ENCODE peak calls at places on chromosomes 13 and 19, in nine cellular contexts. Y is T-helper 2 cell; Z is stimulated activated CD4-positive, alpha-beta T cell treated with anti-CD3 and anti-CD28 coated beads, Interleukin-4, amount 100 ng/mL, for 24 hours; P is midbrain; D is CD8-positive, alpha-beta memory T cell; S is fibroblast of pulmonary artery; M is stimulated activated CD8-positive, alpha-beta memory T cell treated with anti-CD3 and anti-CD28 coated beads, Interleukin-12 subunit alpha, Interleukin-12 subunit beta, amount 100 ng/mL, for 4 hours; V is NCI-H1930; I is GM23248. A is an unnamed sample.

GRCh38 chr13:112442483-112443090 is 66.4 kb downstream of the SPACA7 start:
- DNase-seq in M (no peak), Z (no peak), Y (no peak), V (no peak), I (no peak), D (no peak), P (no peak), S (peak), A (peak)

GRCh38 chr13:43933378-43933777 is 53.7 kb downstream of the LACC1 start:
- DNase-seq in I (no peak), D (no peak), P (no peak), S (no peak), V (no peak), M (no peak), Z (no peak), Y (no peak), A (no peak)

GRCh38 chr19:46727036-46727501 is 10.2 kb upstream of the PRKD2 start:
- DNase-seq in M (no peak), V (no peak), D (no peak), P (no peak), S (no peak), Y (no peak), Z (no peak), I (no peak), A (no peak)

GRCh38 chr19:38388310-38389100 is at the start of gene SPRED3:
- DNase-seq in P (no peak), M (no peak), D (no peak), Z (no peak), I (peak), S (no peak), V (peak), Y (no peak), A (peak)

GRCh38 chr13:109904218-109904617 is 117.8 kb upstream of the IRS2 start:
- DNase-seq in S (no peak), I (no peak), P (no peak), D (no peak), M (no peak), V (no peak), Z (no peak), Y (no peak), A (no peak)

GRCh38 chr13:33441015-33441414 is 155.5 kb upstream of the STARD13 start:
- DNase-seq in M (no peak), D (no peak), Y (no peak), S (peak), Z (no peak), P (no peak), V (no peak), I (peak), A (no peak)

GRCh38 chr19:22545751-22546150 is 88.4 kb upstream of the ZNF492 start:
- DNase-seq in Z (peak), P (peak), D (no peak), S (peak), Y (peak), M (no peak), I (peak), V (no peak), A (no peak)

GRCh38 chr13:41813426-41813825 is 147.5 kb downstream of the VWA8 start:
- DNase-seq in M (no peak), P (no peak), D (no peak), Z (no peak), Y (no peak), S (peak), I (peak), V (no peak), A (no peak)

GRCh38 chr13:76980075-76980718 is 11.7 kb upstream of the CLN5 start:
- DNase-seq in M (peak), D (peak), P (peak), I (peak), V (peak), Z (peak), Y (peak), S (peak), A (peak)

GRCh38 chr13:47237571-47237970 is 340.7 kb upstream of the HTR2A start:
- DNase-seq in S (no peak), Y (no peak), M (no peak), Z (no peak), P (no peak), D (no peak), I (peak), V (no peak), A (no peak)

GRCh38 chr13:77040076-77040475 is 13.1 kb upstream of the FBXL3 start:
- DNase-seq in M (no peak), I (no peak), V (no peak), S (no peak), Z (no peak), P (no peak), Y (no peak), D (no peak), A (no peak)

GRCh38 chr13:55632402-55632801 is 1508.3 kb upstream of the PRR20A start:
- DNase-seq in M (no peak), V (no peak), Z (no peak), P (no peak), D (no peak), S (no peak), Y (no peak), I (no peak), A (no peak)